ENCODE peak calls at places on chromosomes 6 and 20, in ten cellular contexts. E is ACHN; T is ecto neural progenitor cell; X is nephron progenitor cell; V is stimulated activated naive CD4-positive, alpha-beta T cell treated with Interleukin-2 at 50 U/mL for 16 hours; Y is anterior cingulate cortex; G is T-helper 17 cell; M is HS-5; A is stimulated activated naive B cell treated with anti-CD40 and anti-IgM and Interleukin-4, amounts not matched to agents 10 μg/mL and 1 μg/mL and 100 μg/mL, for 72 hours; U is foreskin melanocyte. W is an unnamed sample.

GRCh38 chr6:160221423-160221822 is 37.2 kb downstream of the SLC22A2 start:
- DNase-seq in V (no peak), X (no peak), U (no peak), T (no peak), E (peak), G (no peak), M (no peak), Y (no peak), A (no peak), W (no peak)

GRCh38 chr20:47857142-47857993 is 72.1 kb upstream of the SULF2 start:
- DNase-seq in U (no peak), M (no peak), A (peak), Y (no peak), G (no peak), X (peak), V (no peak), T (no peak), E (peak), W (no peak)

GRCh38 chr20:63686492-63687321 is 9.7 kb upstream of the TNFRSF6B start:
- DNase-seq in T (no peak), U (peak), Y (no peak), M (peak), V (peak), X (no peak), E (no peak), G (no peak), A (no peak), W (peak)

GRCh38 chr20:63081351-63081750 is 74.6 kb upstream of the BHLHE23 start:
- DNase-seq in E (no peak), M (no peak), U (no peak), T (no peak), X (no peak), G (peak), A (no peak), V (no peak), Y (no peak), W (no peak)

GRCh38 chr6:130183271-130184222 is 39.2 kb downstream of the SAMD3 start:
- DNase-seq in X (no peak), T (no peak), G (no peak), A (no peak), V (no peak), M (no peak), U (no peak), Y (no peak), E (no peak), W (no peak)

GRCh38 chr20:63032861-63033634 is 26.3 kb upstream of the BHLHE23 start:
- DNase-seq in A (no peak), G (no peak), M (no peak), U (no peak), Y (no peak), T (no peak), V (no peak), X (no peak), E (no peak), W (no peak)

GRCh38 chr6:121652223-121652622 is 216.8 kb downstream of the GJA1 start:
- DNase-seq in U (no peak), M (no peak), G (no peak), Y (no peak), T (no peak), V (no peak), A (no peak), X (no peak), E (no peak), W (no peak)

GRCh38 chr6:14339711-14340590 is 222.4 kb downstream of the CD83 start:
- DNase-seq in G (no peak), M (no peak), X (no peak), U (no peak), E (no peak), A (no peak), T (no peak), Y (no peak), V (no peak), W (no peak)

GRCh38 chr6:674956-675355 is 18.0 kb downstream of the EXOC2 start:
- DNase-seq in X (no peak), U (no peak), A (no peak), E (no peak), T (no peak), M (no peak), Y (no peak), G (no peak), V (no peak), W (no peak)

W was measured in COLO829.